ENCODE peak calls at places on chromosome 1, in ten cellular contexts. V is fibroblast of mammary gland; C is epithelial cell of esophagus; H is putamen; T is posterior vena cava; B is activated gamma-delta T cell treated with Interleukin-2 at 50 U/mL for 16 hours; X is OCI-M1; E is left kidney; Y is activated CD4-positive, alpha-beta T cell treated with anti-CD3 and anti-CD28 coated beads, Interleukin-2, amount 10 ng/mL, durations not matched to agents 7 days and 5 days; Q is skeletal muscle cell. U is an unnamed sample.

GRCh38 chr1:56190975-56191768 is 388.2 kb downstream of the PLPP3 start:
- DNase-seq in B (no peak), Q (peak), Y (no peak), H (no peak), C (peak), E (no peak), X (no peak), T (no peak), V (peak), U (no peak)

GRCh38 chr1:216805233-216805632 is 82.0 kb upstream of the ESRRG start:
- DNase-seq in C (peak), B (no peak), Q (peak), V (no peak), H (no peak), E (peak), T (no peak), Y (no peak), X (no peak), U (no peak)

GRCh38 chr1:177355575-177355974 is 184.8 kb downstream of the BRINP2 start:
- DNase-seq in H (peak), E (peak), Y (no peak), C (peak), T (no peak), B (no peak), Q (no peak), V (peak), X (peak), U (no peak)

GRCh38 chr1:111620412-111620971 is 903 bp downstream of the RAP1A start:
- DNase-seq in X (peak), Q (no peak), V (peak), H (no peak), Y (no peak), B (no peak), E (peak), T (no peak), C (peak), U (no peak)

GRCh38 chr1:200226268-200226968 is 183.4 kb downstream of the ZNF281 start:
- DNase-seq in V (no peak), B (no peak), X (peak), Y (no peak), H (no peak), E (no peak), T (no peak), C (no peak), Q (no peak), U (no peak)

GRCh38 chr1:233034845-233035244 is 84.4 kb downstream of the NTPCR start:
- DNase-seq in V (no peak), Y (no peak), C (no peak), B (no peak), Q (no peak), X (no peak), T (no peak), E (no peak), H (no peak), U (no peak)

GRCh38 chr1:155360051-155360450 is 39.4 kb downstream of the RUSC1 start:
- DNase-seq in H (no peak), Y (no peak), B (no peak), C (no peak), V (no peak), X (no peak), E (no peak), T (no peak), Q (no peak), U (no peak)

GRCh38 chr1:172811698-172812097 is 152.8 kb downstream of the FASLG start:
- DNase-seq in T (no peak), E (no peak), X (no peak), V (no peak), C (no peak), B (no peak), Y (no peak), Q (no peak), H (no peak), U (no peak)

GRCh38 chr1:51316113-51316763 is 14.1 kb downstream of the TTC39A start:
- DNase-seq in X (no peak), V (no peak), E (no peak), Q (no peak), C (peak), H (no peak), T (no peak), Y (no peak), B (no peak), U (no peak)

GRCh38 chr1:224879404-224879803 is 50.1 kb upstream of the DNAH14 start:
- DNase-seq in Y (no peak), T (no peak), B (no peak), Q (peak), E (peak), V (peak), H (no peak), C (no peak), X (peak), U (no peak)

GRCh38 chr1:65146908-65147423 is 1.0 kb upstream of the AK4 start:
- DNase-seq in H (no peak), V (peak), C (peak), E (no peak), B (no peak), Q (no peak), T (no peak), Y (no peak), X (no peak), U (no peak)

GRCh38 chr1:180598333-180598979 is 33.4 kb upstream of the XPR1 start:
- DNase-seq in Y (no peak), Q (no peak), C (peak), X (peak), B (no peak), V (no peak), E (peak), H (no peak), T (no peak), U (no peak)

GRCh38 chr1:193031431-193031830 is 27.7 kb downstream of the UCHL5 start:
- DNase-seq in V (peak), C (peak), E (peak), X (peak), H (no peak), B (no peak), Q (no peak), T (no peak), Y (no peak), U (no peak)

GRCh38 chr1:61322008-61322744 is 239.8 kb downstream of the NFIA start:
- DNase-seq in H (no peak), B (no peak), V (no peak), Y (no peak), E (no peak), Q (no peak), T (no peak), X (no peak), C (peak), U (no peak)

GRCh38 chr1:56852478-56852877 is 2.1 kb upstream of the C8A start:
- DNase-seq in H (no peak), Q (no peak), B (no peak), C (no peak), Y (no peak), T (no peak), E (no peak), X (peak), V (no peak), U (no peak)

GRCh38 chr1:162055062-162055461 is 14.4 kb upstream of the NOS1AP start:
- DNase-seq in E (no peak), X (no peak), Y (no peak), B (no peak), Q (peak), H (no peak), T (no peak), V (peak), C (peak), U (no peak)

GRCh38 chr1:12697406-12697805 is 18.5 kb upstream of the AADACL3 start:
- DNase-seq in H (no peak), X (no peak), E (no peak), B (no peak), C (no peak), T (no peak), V (peak), Y (no peak), Q (no peak), U (no peak)

GRCh38 chr1:67019600-67020136 is 34.3 kb downstream of the SLC35D1 start:
- DNase-seq in X (no peak), Y (no peak), V (peak), B (no peak), E (peak), H (peak), C (peak), Q (peak), T (no peak), U (no peak)

GRCh38 chr1:6489383-6489765 is 2.1 kb downstream of the PLEKHG5 start:
- DNase-seq in H (no peak), V (no peak), T (no peak), E (no peak), Q (no peak), B (no peak), C (peak), X (no peak), Y (no peak), U (no peak)

GRCh38 chr1:221169447-221169889 is 290.2 kb downstream of the HLX start:
- DNase-seq in B (no peak), Q (no peak), Y (no peak), H (no peak), V (no peak), T (no peak), E (peak), C (peak), X (no peak), U (no peak)

GRCh38 chr1:224617410-224618361 is 1.6 kb downstream of the CNIH3 start:
- DNase-seq in H (no peak), E (peak), C (no peak), X (no peak), Y (no peak), V (no peak), B (no peak), T (no peak), Q (no peak), U (no peak)

GRCh38 chr1:15702722-15703550 is 18.8 kb downstream of the PLEKHM2 start:
- DNase-seq in Q (no peak), B (no peak), V (peak), E (no peak), C (peak), T (no peak), X (no peak), Y (no peak), H (no peak), U (no peak)

GRCh38 chr1:241842565-241842964 is 5.4 kb upstream of the EXO1 start:
- DNase-seq in T (no peak), C (peak), H (no peak), E (no peak), X (no peak), B (no peak), V (peak), Y (no peak), Q (no peak), U (no peak)

GRCh38 chr1:219088778-219089557 is 84.7 kb upstream of the LYPLAL1 start:
- DNase-seq in Q (peak), H (no peak), B (no peak), Y (no peak), V (peak), E (no peak), T (peak), X (peak), C (peak), U (no peak)

GRCh38 chr1:91712981-91713841 is 172.7 kb downstream of the TGFBR3 start:
- DNase-seq in C (no peak), E (no peak), H (no peak), B (peak), V (peak), Y (peak), Q (peak), T (no peak), X (peak), U (no peak)

GRCh38 chr1:20699558-20699957 is 18.2 kb downstream of the KIF17 start:
- DNase-seq in Y (no peak), B (no peak), C (peak), Q (peak), H (no peak), T (no peak), V (no peak), E (no peak), X (no peak), U (no peak)

GRCh38 chr1:215083408-215083961 is 948 bp downstream of the KCNK2 start:
- DNase-seq in Q (no peak), H (no peak), Y (no peak), C (peak), V (peak), T (no peak), X (no peak), E (peak), B (no peak), U (no peak)

GRCh38 chr1:25572708-25573590 is 29.5 kb downstream of the LDLRAP1 start:
- DNase-seq in T (no peak), Q (no peak), V (peak), H (no peak), E (peak), Y (peak), B (peak), C (peak), X (peak), U (peak)

GRCh38 chr1:68111804-68112436 is 61.5 kb upstream of the DIRAS3 start:
- DNase-seq in C (peak), Y (no peak), H (peak), T (peak), Q (peak), E (peak), X (peak), V (peak), B (no peak), U (no peak)

GRCh38 chr1:221011145-221011544 is 131.9 kb downstream of the HLX start:
- DNase-seq in B (no peak), C (no peak), H (no peak), T (no peak), E (no peak), X (no peak), Y (no peak), V (no peak), Q (no peak), U (no peak)

GRCh38 chr1:119971710-119972570 is 75.6 kb upstream of the ADAM30 start:
- DNase-seq in B (no peak), E (no peak), V (no peak), T (no peak), C (peak), X (no peak), Q (no peak), Y (no peak), H (no peak), U (no peak)

GRCh38 chr1:17565551-17565971 is 26.1 kb downstream of the ARHGEF10L start:
- DNase-seq in B (no peak), Y (no peak), H (peak), X (no peak), T (no peak), Q (no peak), V (no peak), E (peak), C (no peak), U (no peak)

GRCh38 chr1:203189951-203190352 is 3.4 kb upstream of the CHI3L1 start:
- DNase-seq in H (no peak), T (peak), X (no peak), Y (no peak), V (peak), E (no peak), B (no peak), C (no peak), Q (no peak), U (no peak)

GRCh38 chr1:12616709-12617373 is 1.2 kb downstream of the DHRS3 start:
- DNase-seq in C (peak), H (no peak), Q (no peak), V (no peak), B (peak), E (peak), X (peak), T (no peak), Y (peak), U (peak)

GRCh38 chr1:59445040-59445439 is 148.1 kb downstream of the FGGY start:
- DNase-seq in T (no peak), Y (no peak), B (no peak), E (no peak), V (peak), X (no peak), H (no peak), Q (no peak), C (peak), U (no peak)

GRCh38 chr1:52423055-52423454 is 18.7 kb downstream of the PRPF38A start:
- DNase-seq in Y (no peak), V (no peak), E (no peak), B (no peak), X (no peak), C (no peak), Q (no peak), T (no peak), H (no peak), U (no peak)

GRCh38 chr1:218281285-218281684 is 3.8 kb upstream of the RRP15 start:
- DNase-seq in E (no peak), V (peak), Q (no peak), Y (no peak), X (peak), H (no peak), T (no peak), B (no peak), C (no peak), U (no peak)

GRCh38 chr1:27555700-27556424 is 48.1 kb downstream of the AHDC1 start:
- DNase-seq in E (peak), B (no peak), V (no peak), T (no peak), Y (peak), Q (no peak), C (no peak), X (peak), H (no peak), U (no peak)